ENCODE peak calls at places on chromosomes 3 and 15, in five cellular contexts. P is hepatocyte, K is GM23248, F is MM.1S, U is PC-3. Y is an unnamed sample.

GRCh38 chr3:99795573-99795972 is 22.1 kb upstream of the CMSS1 start:
- DNase-seq in P (no peak), K (no peak), F (no peak), U (no peak), Y (no peak)

GRCh38 chr3:112109313-112109712 is 23.1 kb downstream of the C3orf52 start:
- DNase-seq in P (no peak), K (no peak), F (no peak), U (peak), Y (no peak)

GRCh38 chr3:117035785-117036184 is 326.2 kb downstream of the TUSC7 start:
- DNase-seq in P (peak), K (peak), F (no peak), U (no peak), Y (no peak)

GRCh38 chr3:195063596-195064193 is 207.3 kb downstream of the XXYLT1 start:
- DNase-seq in P (peak), K (no peak), F (no peak), U (peak), Y (no peak)

GRCh38 chr15:50979041-50979440 is 70.6 kb downstream of the AP4E1 start:
- DNase-seq in P (no peak), K (peak), F (no peak), U (no peak), Y (no peak)

GRCh38 chr3:115280531-115280930 is 133.4 kb upstream of the ZBTB20 start:
- DNase-seq in P (no peak), K (peak), F (no peak), U (no peak), Y (no peak)

GRCh38 chr3:49397470-49397869 is 14.3 kb downstream of the RHOA start:
- DNase-seq in P (peak), K (no peak), F (no peak), U (no peak), Y (peak)

GRCh38 chr3:196159952-196160804 is 51.0 kb downstream of the ZDHHC19 start:
- DNase-seq in P (peak), K (peak), F (peak), U (peak), Y (peak)

GRCh38 chr15:81181220-81181619 is 15.5 kb upstream of the IL16 start:
- DNase-seq in P (no peak), K (no peak), F (no peak), U (no peak), Y (no peak)

GRCh38 chr15:63801171-63801570 is 32.6 kb downstream of the HERC1 start:
- DNase-seq in P (no peak), K (no peak), F (no peak), U (no peak), Y (no peak)

GRCh38 chr15:98547741-98548166 is 100.6 kb upstream of the IGF1R start:
- DNase-seq in P (peak), K (peak), F (no peak), U (no peak), Y (no peak)

DNA sequence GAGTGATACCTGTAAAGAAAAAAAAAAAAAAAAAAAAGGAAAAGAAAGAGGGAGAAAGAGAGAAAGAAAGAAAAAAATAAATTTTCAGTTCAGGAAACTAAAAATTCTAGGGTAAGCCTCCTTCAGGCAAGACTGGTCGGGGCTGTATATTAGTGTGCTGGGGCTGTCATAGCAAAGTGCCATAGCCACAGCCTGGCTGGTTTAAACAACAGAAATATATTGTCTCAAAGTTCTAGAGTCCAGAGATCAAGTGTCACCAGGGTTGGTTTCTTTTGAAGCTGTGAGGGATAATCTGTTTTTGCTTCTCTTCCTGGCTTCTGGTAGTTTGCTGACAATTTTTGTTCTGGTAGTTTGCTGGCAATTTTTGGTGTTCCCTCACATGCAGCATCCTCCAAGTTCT is 48.4 kb upstream of the SLC25A26 start:
- DNase-seq in P (no peak), K (no peak), F (no peak), U (no peak), Y (no peak)
- H3K4me2 ChIP-seq in P (no peak), K (no peak), F (no peak), U (no peak), Y (no peak)

GRCh38 chr3:10249833-10250232 is 1.6 kb downstream of the TATDN2 start:
- DNase-seq in P (no peak), K (peak), F (peak), U (peak), Y (no peak)
- H3K4me2 ChIP-seq in P (peak), K (peak), F (peak), U (peak), Y (peak)

DNA sequence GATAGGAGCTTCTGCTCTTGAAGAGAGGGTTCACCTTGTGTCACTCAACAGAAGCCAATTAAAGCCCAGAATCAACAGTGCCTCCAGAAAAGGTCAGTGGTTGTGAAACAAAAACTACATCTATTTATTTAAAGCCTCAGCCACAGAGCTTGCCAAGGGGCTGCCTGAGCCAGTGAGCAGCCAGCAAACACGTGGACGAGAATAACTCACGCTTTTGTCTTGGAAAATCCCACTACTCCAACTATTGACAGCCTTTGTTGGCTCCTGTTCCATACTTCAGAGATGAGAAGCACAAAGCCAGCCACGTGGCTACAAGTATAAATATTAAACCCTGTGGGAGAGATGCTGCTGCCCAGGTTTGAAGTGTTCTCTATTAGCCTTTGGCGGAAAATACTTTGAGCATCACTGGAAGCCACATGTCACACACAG is 10.3 kb downstream of the GPR156 start:
- DNase-seq in P (no peak), K (no peak), F (no peak), U (no peak), Y (no peak)
- H3K4me2 ChIP-seq in P (no peak), K (no peak), F (no peak), U (no peak), Y (no peak)

GRCh38 chr3:62323241-62323640 is 50.1 kb downstream of the FEZF2 start:
- DNase-seq in P (no peak), K (no peak), F (no peak), U (no peak), Y (no peak)

GRCh38 chr3:62316525-62316924 is 56.8 kb downstream of the FEZF2 start:
- DNase-seq in P (no peak), K (no peak), F (no peak), U (peak), Y (no peak)

GRCh38 chr3:62318752-62319569 is 54.4 kb downstream of the FEZF2 start:
- DNase-seq in P (peak), K (peak), F (peak), U (peak), Y (peak)

GRCh38 chr3:62318365-62318751 is 55.0 kb downstream of the FEZF2 start:
- DNase-seq in P (no peak), K (no peak), F (no peak), U (no peak), Y (no peak)

GRCh38 chr3:62319570-62320243 is 53.6 kb downstream of the FEZF2 start:
- DNase-seq in P (peak), K (no peak), F (no peak), U (peak), Y (no peak)
- H3K4me2 ChIP-seq in P (peak), K (peak), F (no peak), U (peak), Y (no peak)

GRCh38 chr3:182364723-182365650 is 428.3 kb upstream of the ATP11B start:
- DNase-seq in P (no peak), K (no peak), F (no peak), U (peak), Y (peak)
- H3K4me2 ChIP-seq in P (no peak), K (no peak), F (no peak), U (peak), Y (peak)

DNA sequence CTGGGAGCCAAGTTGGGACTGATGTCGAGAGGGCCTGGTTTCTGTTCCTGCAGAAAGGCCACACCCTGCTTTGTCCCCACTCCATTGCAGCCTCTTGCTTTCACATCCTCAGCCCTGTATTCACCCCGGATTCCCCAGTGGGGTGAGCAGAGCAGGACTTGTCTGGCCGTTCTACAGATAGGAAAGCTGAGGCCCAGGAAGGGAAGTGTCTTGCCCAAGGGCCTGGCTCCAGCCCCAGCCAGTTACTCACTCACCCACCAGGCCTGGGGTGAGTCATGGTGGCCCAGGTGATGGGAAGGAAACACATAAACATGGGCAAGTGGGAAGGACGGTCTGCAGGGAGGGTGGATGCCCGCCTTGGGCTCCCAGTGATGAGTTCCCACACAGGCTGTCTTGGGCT is 6.1 kb upstream of the DUSP7 start:
- DNase-seq in P (peak), K (peak), F (no peak), U (peak), Y (peak)
- H3K4me2 ChIP-seq in P (no peak), K (peak), F (no peak), U (peak), Y (no peak)

GRCh38 chr3:13006216-13006990 is 66.8 kb downstream of the IQSEC1 start:
- DNase-seq in P (no peak), K (no peak), F (no peak), U (no peak), Y (no peak)

GRCh38 chr3:13005301-13005700 is 67.9 kb downstream of the IQSEC1 start:
- DNase-seq in P (no peak), K (no peak), F (no peak), U (no peak), Y (no peak)

GRCh38 chr3:13009132-13009945 is 63.9 kb downstream of the IQSEC1 start:
- DNase-seq in P (no peak), K (no peak), F (peak), U (no peak), Y (peak)

GRCh38 chr3:13008114-13008995 is 64.9 kb downstream of the IQSEC1 start:
- DNase-seq in P (no peak), K (no peak), F (no peak), U (no peak), Y (no peak)

GRCh38 chr3:13007251-13007941 is 65.8 kb downstream of the IQSEC1 start:
- DNase-seq in P (no peak), K (no peak), F (no peak), U (no peak), Y (no peak)
- H3K4me2 ChIP-seq in P (no peak), K (no peak), F (no peak), U (no peak), Y (no peak)

DNA sequence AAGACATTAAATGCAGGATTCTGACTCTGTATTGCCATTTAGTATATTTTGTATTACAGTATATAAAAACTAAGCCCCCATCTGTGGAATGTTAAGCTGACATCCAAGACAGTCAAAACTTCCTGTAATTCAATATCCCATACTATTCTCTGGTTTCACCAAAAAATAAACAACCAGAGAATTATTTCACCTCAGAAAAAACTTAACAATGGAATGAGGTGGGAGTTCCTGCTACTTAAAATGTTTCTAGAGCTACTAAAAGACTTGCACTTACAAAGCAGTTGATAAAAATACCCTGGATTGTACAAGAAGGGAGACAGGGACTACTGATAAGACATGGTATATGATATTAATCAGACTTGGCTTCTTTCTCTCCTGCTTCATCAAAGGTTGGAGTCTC is 8.3 kb downstream of the ARL13B start:
- DNase-seq in P (no peak), K (no peak), F (no peak), U (peak), Y (peak)
- H3K4me2 ChIP-seq in P (no peak), K (peak), F (no peak), U (peak), Y (peak)

Y was measured in endothelial cell of umbilical vein.